ENCODE peak calls at places on chromosomes 2 and 18, in eight cellular contexts. A is Kasumi-1, Z is WERI-Rb-1, Q is activated gamma-delta T cell treated with Interleukin-2 at 50 U/mL for 16 hours, S is HTR-8/SVneo, T is lower lobe of right lung, U is tibial nerve, R is K562. L is an unnamed sample.

GRCh38 chr2:226836548-226836885 is 663 bp downstream of the RHBDD1 start:
- DNase-seq in Q (no peak), A (no peak), Z (no peak), T (no peak), R (no peak), U (no peak), S (no peak), L (no peak)

GRCh38 chr18:77084757-77085035 is 47.9 kb downstream of the MBP start:
- DNase-seq in U (no peak), Z (no peak), S (no peak), A (no peak), Q (no peak), R (no peak), T (no peak), L (no peak)

GRCh38 chr2:173216668-173217067 is 138.0 kb upstream of the CDCA7 start:
- DNase-seq in Q (no peak), R (no peak), Z (no peak), S (no peak), A (peak), T (no peak), U (no peak), L (no peak)

GRCh38 chr2:55033921-55034320 is 16.3 kb downstream of the RTN4 start:
- DNase-seq in A (no peak), U (no peak), S (no peak), Z (no peak), T (no peak), Q (no peak), R (no peak), L (no peak)

GRCh38 chr2:128562471-128563347 is 244.0 kb upstream of the HS6ST1 start:
- DNase-seq in T (no peak), R (no peak), U (no peak), A (no peak), S (no peak), Q (no peak), Z (no peak), L (no peak)

GRCh38 chr2:226673314-226673723 is 126.3 kb downstream of the IRS1 start:
- DNase-seq in R (no peak), Z (no peak), Q (no peak), A (peak), T (no peak), S (peak), U (no peak), L (no peak)

GRCh38 chr2:160551259-160551658 is 57.7 kb upstream of the RBMS1 start:
- DNase-seq in U (no peak), T (no peak), S (no peak), R (no peak), A (peak), Z (no peak), Q (no peak), L (no peak)

GRCh38 chr18:34491719-34492118 is 218.4 kb upstream of the DTNA start:
- DNase-seq in U (no peak), T (no peak), R (no peak), S (no peak), Z (no peak), A (no peak), Q (no peak), L (no peak)

GRCh38 chr2:12672711-12673315 is 43.9 kb upstream of the TRIB2 start:
- DNase-seq in R (no peak), T (no peak), S (no peak), Q (no peak), Z (no peak), U (no peak), A (no peak), L (no peak)

GRCh38 chr2:158729873-158730620 is 65.1 kb upstream of the DAPL1 start:
- DNase-seq in R (no peak), Q (no peak), U (no peak), A (no peak), S (no peak), Z (peak), T (no peak), L (no peak)